ENCODE peak calls at places on chromosomes 4 and X, in five cellular contexts. H, Z, F, V and I are unnamed samples.

GRCh38 chr4:141473952-141474351 is 162.4 kb upstream of the IL15 start:
- DNase-seq in H (no peak), Z (no peak), F (no peak), V (no peak), I (no peak)

GRCh38 chrX:28920141-28920540 is 332.9 kb downstream of the IL1RAPL1 start:
- DNase-seq in H (no peak), Z (no peak), F (no peak), V (no peak), I (no peak)

GRCh38 chr4:176409627-176410026 is 89.9 kb downstream of the SPCS3 start:
- DNase-seq in H (no peak), Z (no peak), F (no peak), V (no peak), I (no peak)

GRCh38 chr4:90960840-90961239 is 833.6 kb downstream of the CCSER1 start:
- DNase-seq in H (no peak), Z (no peak), F (no peak), V (no peak), I (no peak)

GRCh38 chr4:16337936-16338335 is 111.7 kb upstream of the TAPT1 start:
- DNase-seq in H (no peak), Z (no peak), F (no peak), V (no peak), I (no peak)

GRCh38 chr4:92305148-92305877 is 1.5 kb downstream of the GRID2 start:
- DNase-seq in H (no peak), Z (no peak), F (no peak), V (peak), I (no peak)

GRCh38 chr4:140861359-140862181 is 105.4 kb upstream of the TBC1D9 start:
- DNase-seq in H (peak), Z (peak), F (peak), V (peak), I (no peak)

GRCh38 chrX:41634284-41634683 is 54.5 kb upstream of the GPR34 start:
- DNase-seq in H (no peak), Z (no peak), F (no peak), V (no peak), I (no peak)

GRCh38 chr4:138560448-138560847 is 318.3 kb upstream of the SLC7A11 start:
- DNase-seq in H (no peak), Z (peak), F (no peak), V (peak), I (no peak)

GRCh38 chrX:115226929-115227328 is 7.0 kb downstream of the LRCH2 start:
- DNase-seq in H (peak), Z (no peak), F (no peak), V (no peak), I (no peak)

GRCh38 chrX:1492421-1493012 is 39.8 kb upstream of the ASMTL start:
- DNase-seq in H (no peak), Z (no peak), F (no peak), V (no peak), I (no peak)

GRCh38 chr4:25106363-25107151 is 53.7 kb downstream of the SEPSECS start:
- DNase-seq in H (no peak), Z (no peak), F (no peak), V (no peak), I (no peak)

GRCh38 chr4:152363086-152363485 is 172.8 kb downstream of the FBXW7 start:
- DNase-seq in H (no peak), Z (no peak), F (no peak), V (no peak), I (no peak)

GRCh38 chr4:142129931-142130330 is 493.5 kb downstream of the IL15 start:
- DNase-seq in H (no peak), Z (no peak), F (no peak), V (no peak), I (no peak)

GRCh38 chrX:71989768-71990167 is 79.1 kb downstream of the NHSL2 start:
- DNase-seq in H (no peak), Z (no peak), F (no peak), V (no peak), I (no peak)

DNA sequence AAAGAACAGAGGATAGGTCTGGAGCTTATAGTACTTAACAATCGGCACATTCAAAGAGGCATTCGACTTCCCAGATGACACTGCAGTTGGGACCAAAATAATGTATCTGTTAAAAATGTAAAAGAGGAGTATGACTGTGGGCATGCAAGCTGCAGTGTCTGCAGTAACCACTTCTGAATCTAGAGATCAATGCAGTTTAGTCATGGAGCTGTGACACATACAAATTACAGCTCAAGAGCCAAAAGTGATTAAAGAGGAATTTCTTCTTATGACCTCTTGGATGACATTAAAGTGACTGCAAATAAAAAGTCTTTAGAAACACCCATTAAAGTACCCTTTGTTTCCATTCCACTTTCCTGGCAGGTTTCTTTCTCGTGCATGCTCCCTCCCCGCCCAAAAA is 298.7 kb downstream of the PDGFC start:
- DNase-seq in H (no peak), Z (no peak), F (no peak), V (no peak), I (no peak)
- TF ChIP-seq POLR2AphosphoS5 in H (no peak), Z (no peak), F (no peak), V (no peak), I (no peak)

DNA sequence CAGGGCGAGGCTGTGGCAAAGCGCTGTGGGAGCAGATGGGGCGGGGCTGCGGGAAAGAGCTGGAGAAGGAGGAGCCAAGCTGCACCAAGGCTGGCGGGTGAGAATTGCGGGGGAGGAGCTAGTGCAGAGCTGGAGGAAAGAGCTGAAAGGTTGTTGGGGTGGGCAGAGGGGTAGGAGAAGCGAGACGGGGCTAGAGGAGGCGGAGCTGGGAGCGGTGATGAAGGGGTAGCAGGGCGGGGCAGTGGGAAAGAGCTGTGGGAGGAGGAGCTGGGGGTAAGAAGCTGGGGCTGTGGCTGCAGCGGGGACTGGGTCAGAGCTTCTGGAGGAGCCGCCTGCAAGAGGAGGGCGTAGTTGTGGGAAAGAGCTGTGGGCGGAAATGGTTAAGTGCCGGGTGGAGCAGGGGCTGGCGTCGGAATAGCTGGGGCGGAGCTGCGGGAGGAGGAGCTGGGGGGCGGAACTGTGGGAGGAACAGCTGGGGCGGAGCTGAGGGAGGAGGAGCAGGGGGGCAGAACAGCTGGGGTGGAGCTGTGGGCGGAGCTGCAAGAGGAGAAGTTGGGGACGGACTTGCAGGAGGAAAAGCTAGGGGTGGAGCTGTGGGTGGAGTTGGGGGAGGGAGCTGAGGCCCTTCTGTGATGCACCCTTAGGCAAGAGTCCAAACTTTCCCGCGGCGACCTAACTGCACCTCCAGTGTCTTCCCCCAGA is 1.9 kb upstream of the EOLA2 start:
- DNase-seq in H (peak), Z (peak), F (peak), V (peak), I (peak)
- TF ChIP-seq POLR2A in H (no peak), Z (peak), F (peak), V (no peak), I (no peak)

GRCh38 chr4:174847801-174848427 is 18.9 kb upstream of the GLRA3 start:
- DNase-seq in H (no peak), Z (no peak), F (no peak), V (no peak), I (no peak)
- TF ChIP-seq TAF1 in H (no peak), Z (no peak), F (no peak), V (no peak), I (no peak)

GRCh38 chr4:40909363-40909876 is 159.7 kb downstream of the NSUN7 start:
- DNase-seq in H (no peak), Z (no peak), F (no peak), V (no peak), I (no peak)
- TF ChIP-seq POLR2AphosphoS5 in H (no peak), Z (no peak), F (no peak), V (no peak), I (no peak)

GRCh38 chr4:184693056-184693455 is 40.8 kb downstream of the CENPU start:
- DNase-seq in H (no peak), Z (no peak), F (no peak), V (no peak), I (no peak)

GRCh38 chr4:184689681-184690080 is 40.1 kb downstream of the PRIMPOL start:
- DNase-seq in H (no peak), Z (no peak), F (no peak), V (no peak), I (no peak)

GRCh38 chr4:184684491-184685189 is 35.1 kb downstream of the PRIMPOL start:
- DNase-seq in H (no peak), Z (peak), F (no peak), V (no peak), I (no peak)

DNA sequence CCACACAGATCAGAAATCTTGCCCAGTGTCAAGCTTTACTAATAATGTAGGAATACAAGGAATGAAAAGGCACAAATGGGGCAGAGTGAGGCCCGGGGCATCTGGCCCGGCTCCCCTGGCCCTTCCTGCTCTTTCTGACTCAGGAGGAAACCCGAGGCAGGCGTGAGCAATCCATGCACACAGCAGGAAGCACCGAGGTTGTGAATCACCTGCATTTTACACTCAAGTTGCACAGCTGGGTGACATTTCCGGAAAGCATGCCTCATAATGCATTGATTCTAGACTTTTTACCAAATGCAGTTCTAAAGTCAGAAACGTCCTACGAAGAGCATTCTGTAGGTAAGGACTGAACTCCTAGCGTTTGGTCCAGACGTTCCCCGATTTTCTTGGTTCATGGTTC is 38.9 kb downstream of the PRIMPOL start:
- DNase-seq in H (no peak), Z (no peak), F (no peak), V (no peak), I (no peak)
- TF ChIP-seq POLR2A in H (no peak), Z (no peak), F (no peak), V (no peak), I (no peak)

GRCh38 chr4:58113083-58113482 is 1002.9 kb upstream of the IGFBP7 start:
- DNase-seq in H (no peak), Z (no peak), F (no peak), V (no peak), I (no peak)
- TF ChIP-seq TAF1 in H (no peak), Z (no peak), F (no peak), V (no peak), I (no peak)

DNA sequence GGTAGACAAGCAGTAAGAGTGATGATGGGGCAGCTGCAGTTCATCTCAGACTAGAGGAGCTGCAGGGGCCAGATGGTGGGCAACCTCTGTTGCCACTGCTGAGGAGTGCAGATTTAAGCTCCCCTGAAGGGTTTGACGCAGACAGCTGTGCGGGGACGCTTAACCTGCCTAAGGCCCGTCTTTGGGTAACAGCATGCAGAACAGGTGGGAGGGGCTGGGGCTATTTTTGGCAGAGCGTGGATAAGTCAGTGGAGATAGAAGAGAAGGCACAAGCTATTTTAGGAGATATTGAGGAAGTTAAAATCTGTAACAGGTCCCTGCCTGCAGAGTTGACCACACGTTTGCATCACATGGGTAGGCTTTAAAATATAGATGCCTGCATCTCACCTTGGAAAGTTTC is 10.5 kb downstream of the CD99 start:
- DNase-seq in H (no peak), Z (no peak), F (peak), V (no peak), I (no peak)
- TF ChIP-seq POLR2AphosphoS5 in H (no peak), Z (no peak), F (no peak), V (no peak), I (no peak)

DNA sequence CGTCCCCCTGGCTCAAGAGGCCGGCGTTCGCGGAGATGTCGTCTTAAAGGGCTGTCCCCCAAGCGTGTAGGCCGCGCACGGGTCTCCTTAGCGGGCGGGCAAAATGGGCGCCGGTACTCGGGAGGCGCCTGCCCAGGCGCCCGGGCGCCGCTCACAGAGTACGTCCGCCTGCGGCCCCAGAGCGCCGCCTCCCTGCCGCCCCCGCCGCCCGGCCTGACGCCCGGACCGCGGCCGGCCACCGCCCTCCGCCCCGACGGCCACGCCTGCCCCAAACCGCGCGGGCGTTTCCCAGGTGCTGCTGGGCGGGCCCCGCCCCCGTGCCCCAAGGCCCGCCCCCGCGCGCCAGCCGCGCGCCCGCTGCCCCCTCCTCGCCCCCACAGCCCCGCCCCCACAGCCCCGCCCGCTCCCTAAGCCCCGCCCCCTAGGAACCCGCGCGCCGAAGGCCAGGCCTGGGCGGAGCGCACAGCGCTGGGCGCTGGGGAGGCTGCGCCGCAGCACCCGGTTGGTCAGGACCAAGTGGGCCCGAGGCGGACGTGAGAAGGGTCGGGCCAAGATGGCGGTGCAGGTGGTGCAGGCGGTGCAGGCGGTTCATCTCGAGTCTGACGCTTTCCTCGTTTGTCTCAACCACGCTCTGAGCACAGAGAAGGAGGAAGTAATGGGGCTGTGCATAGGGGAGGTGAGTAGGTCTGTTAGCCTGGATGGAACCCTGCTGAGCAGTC is at the start of the genes BRCC3, CMC4 and MTCP1:
- DNase-seq in H (peak), Z (peak), F (peak), V (peak), I (peak)
- TF ChIP-seq POLR2A in H (peak), Z (peak), F (peak), V (peak), I (peak)

DNA sequence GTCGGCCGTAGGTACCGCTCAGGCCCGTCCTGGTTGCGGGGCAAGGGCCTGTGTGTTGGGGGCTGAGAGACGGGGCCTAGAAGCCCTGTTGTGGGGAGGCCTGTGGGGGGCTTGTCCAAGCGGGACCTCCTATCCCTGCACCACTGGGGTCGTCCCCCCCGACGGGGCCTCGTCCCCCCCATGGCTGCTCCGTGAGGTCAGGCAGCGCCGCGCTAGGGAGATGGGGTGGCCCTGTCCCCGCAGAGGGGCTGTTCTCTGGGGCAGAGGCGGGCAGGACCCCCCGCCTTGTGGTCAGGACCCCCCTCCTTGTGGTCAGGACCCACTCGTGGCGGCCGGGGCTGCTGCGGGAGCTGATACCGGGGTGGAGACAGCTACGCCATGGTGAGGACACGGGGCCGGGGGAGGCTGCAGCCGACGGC is 12.1 kb upstream of the GTPBP6 start:
- DNase-seq in H (no peak), Z (no peak), F (no peak), V (no peak), I (no peak)
- TF ChIP-seq TAF1 in H (no peak), Z (no peak), F (no peak), V (no peak), I (no peak)